ENCODE peak calls at places on chromosomes 3 and 15, in nine cellular contexts. One of them, this sample, is unnamed.

GRCh38 chr3:187748050-187748481 is 2.8 kb upstream of the BCL6 start:
- DNase-seq in A549: peak; percentile 67
- DNase-seq in ovary: peak; percentile 95
- DNase-seq in H54: peak; percentile 58
- DNase-seq in lower leg skin: peak; percentile 98
- DNase-seq in IMR-90: peak; percentile 78
- DNase-seq in uterus: peak; percentile 93
- DNase-seq in thyroid gland: peak; percentile 95
- DNase-seq in transverse colon: peak; percentile 96
- DNase-seq in this sample: peak; percentile 93

GRCh38 chr3:192851821-192852352 is 65.8 kb downstream of the MB21D2 start:
- DNase-seq in A549: peak; percentile 79
- DNase-seq in ovary: peak; percentile 48
- DNase-seq in H54: peak; percentile 75
- DNase-seq in lower leg skin: peak; percentile 91
- DNase-seq in IMR-90: peak; percentile 42
- DNase-seq in uterus: no peak
- DNase-seq in thyroid gland: peak; percentile 85
- DNase-seq in transverse colon: peak; percentile 81
- DNase-seq in this sample: peak; percentile 45

GRCh38 chr3:168995129-168995528 is 668.4 kb downstream of the MECOM start:
- DNase-seq in A549: no peak
- DNase-seq in ovary: no peak
- DNase-seq in H54: no peak
- DNase-seq in lower leg skin: no peak
- DNase-seq in IMR-90: no peak
- DNase-seq in uterus: no peak
- DNase-seq in thyroid gland: no peak
- DNase-seq in transverse colon: no peak
- DNase-seq in this sample: no peak

GRCh38 chr3:12148183-12148940 is 10.3 kb downstream of the TIMP4 start:
- DNase-seq in A549: no peak
- DNase-seq in ovary: no peak
- DNase-seq in H54: no peak
- DNase-seq in lower leg skin: peak; percentile 89
- DNase-seq in IMR-90: no peak
- DNase-seq in uterus: no peak
- DNase-seq in thyroid gland: no peak
- DNase-seq in transverse colon: peak; percentile 21
- DNase-seq in this sample: peak; percentile 22

GRCh38 chr15:43091859-43092258 is 14.0 kb downstream of the UBR1 start:
- DNase-seq in A549: no peak
- DNase-seq in ovary: no peak
- DNase-seq in H54: no peak
- DNase-seq in lower leg skin: no peak
- DNase-seq in IMR-90: no peak
- DNase-seq in uterus: no peak
- DNase-seq in thyroid gland: no peak
- DNase-seq in transverse colon: no peak
- DNase-seq in this sample: no peak

GRCh38 chr15:47184405-47185221 is 532.7 kb upstream of the SEMA6D start:
- DNase-seq in A549: no peak
- DNase-seq in ovary: peak; percentile 33
- DNase-seq in H54: no peak
- DNase-seq in lower leg skin: no peak
- DNase-seq in IMR-90: peak; percentile 14
- DNase-seq in uterus: no peak
- DNase-seq in thyroid gland: peak; percentile 4
- DNase-seq in transverse colon: no peak
- DNase-seq in this sample: peak; percentile 22

GRCh38 chr15:57150066-57150865 is 226.0 kb upstream of the CGNL1 start:
- DNase-seq in A549: no peak
- DNase-seq in ovary: no peak
- DNase-seq in H54: no peak
- DNase-seq in lower leg skin: no peak
- DNase-seq in IMR-90: peak; percentile 69
- DNase-seq in uterus: no peak
- DNase-seq in thyroid gland: no peak
- DNase-seq in transverse colon: no peak
- DNase-seq in this sample: no peak

GRCh38 chr3:128274837-128275236 is 121.6 kb downstream of the EEFSEC start:
- DNase-seq in A549: no peak
- DNase-seq in ovary: no peak
- DNase-seq in H54: peak; percentile 94
- DNase-seq in lower leg skin: no peak
- DNase-seq in IMR-90: peak; percentile 96
- DNase-seq in uterus: no peak
- DNase-seq in thyroid gland: no peak
- DNase-seq in transverse colon: no peak
- DNase-seq in this sample: no peak

GRCh38 chr3:42213417-42213816 is 52.6 kb downstream of the CCK start:
- DNase-seq in A549: no peak
- DNase-seq in ovary: no peak
- DNase-seq in H54: no peak
- DNase-seq in lower leg skin: no peak
- DNase-seq in IMR-90: no peak
- DNase-seq in uterus: no peak
- DNase-seq in thyroid gland: no peak
- DNase-seq in transverse colon: peak; percentile 68
- DNase-seq in this sample: no peak

GRCh38 chr3:99384596-99384995 is 253.8 kb upstream of the COL8A1 start:
- DNase-seq in A549: no peak
- DNase-seq in ovary: no peak
- DNase-seq in H54: no peak
- DNase-seq in lower leg skin: no peak
- DNase-seq in IMR-90: peak; percentile 39
- DNase-seq in uterus: no peak
- DNase-seq in thyroid gland: no peak
- DNase-seq in transverse colon: no peak
- DNase-seq in this sample: no peak

GRCh38 chr3:11238057-11238456 is 34.1 kb upstream of the ATG7 start:
- DNase-seq in A549: no peak
- DNase-seq in ovary: no peak
- DNase-seq in H54: peak; percentile 19
- DNase-seq in lower leg skin: no peak
- DNase-seq in IMR-90: peak; percentile 95
- DNase-seq in uterus: no peak
- DNase-seq in thyroid gland: no peak
- DNase-seq in transverse colon: no peak
- DNase-seq in this sample: no peak

GRCh38 chr3:147189016-147189415 is 217.3 kb downstream of the ZIC4 start:
- DNase-seq in A549: no peak
- DNase-seq in ovary: no peak
- DNase-seq in H54: no peak
- DNase-seq in lower leg skin: no peak
- DNase-seq in IMR-90: peak; percentile 23
- DNase-seq in uterus: no peak
- DNase-seq in thyroid gland: no peak
- DNase-seq in transverse colon: no peak
- DNase-seq in this sample: no peak

GRCh38 chr15:56613826-56614225 is 119.5 kb downstream of the ZNF280D start:
- DNase-seq in A549: no peak
- DNase-seq in ovary: no peak
- DNase-seq in H54: no peak
- DNase-seq in lower leg skin: no peak
- DNase-seq in IMR-90: no peak
- DNase-seq in uterus: no peak
- DNase-seq in thyroid gland: no peak
- DNase-seq in transverse colon: no peak
- DNase-seq in this sample: no peak

GRCh38 chr3:36911990-36912804 is 32.7 kb downstream of the TRANK1 start:
- DNase-seq in A549: peak; percentile 33
- DNase-seq in ovary: no peak
- DNase-seq in H54: peak; percentile 46
- DNase-seq in lower leg skin: peak; percentile 46
- DNase-seq in IMR-90: peak; percentile 94
- DNase-seq in uterus: no peak
- DNase-seq in thyroid gland: no peak
- DNase-seq in transverse colon: no peak
- DNase-seq in this sample: no peak

GRCh38 chr3:36193448-36193847 is 186.9 kb upstream of the STAC start:
- DNase-seq in A549: no peak
- DNase-seq in ovary: no peak
- DNase-seq in H54: no peak
- DNase-seq in lower leg skin: no peak
- DNase-seq in IMR-90: no peak
- DNase-seq in uterus: no peak
- DNase-seq in thyroid gland: no peak
- DNase-seq in transverse colon: no peak
- DNase-seq in this sample: no peak

GRCh38 chr15:54620916-54621315 is 575.8 kb downstream of the RSL24D1 start:
- DNase-seq in A549: no peak
- DNase-seq in ovary: no peak
- DNase-seq in H54: no peak
- DNase-seq in lower leg skin: no peak
- DNase-seq in IMR-90: no peak
- DNase-seq in uterus: no peak
- DNase-seq in thyroid gland: no peak
- DNase-seq in transverse colon: no peak
- DNase-seq in this sample: no peak

GRCh38 chr3:111277226-111277625 is 205.6 kb downstream of the NECTIN3 start:
- DNase-seq in A549: peak; percentile 5
- DNase-seq in ovary: no peak
- DNase-seq in H54: no peak
- DNase-seq in lower leg skin: no peak
- DNase-seq in IMR-90: peak; percentile 74
- DNase-seq in uterus: no peak
- DNase-seq in thyroid gland: no peak
- DNase-seq in transverse colon: no peak
- DNase-seq in this sample: no peak

GRCh38 chr3:154759966-154760365 is 320.2 kb upstream of the MME start:
- DNase-seq in A549: no peak
- DNase-seq in ovary: no peak
- DNase-seq in H54: no peak
- DNase-seq in lower leg skin: no peak
- DNase-seq in IMR-90: no peak
- DNase-seq in uterus: no peak
- DNase-seq in thyroid gland: no peak
- DNase-seq in transverse colon: no peak
- DNase-seq in this sample: no peak

GRCh38 chr3:100700708-100701107 is 8.6 kb upstream of the TFG start:
- DNase-seq in A549: no peak
- DNase-seq in ovary: no peak
- DNase-seq in H54: no peak
- DNase-seq in lower leg skin: no peak
- DNase-seq in IMR-90: no peak
- DNase-seq in uterus: no peak
- DNase-seq in thyroid gland: no peak
- DNase-seq in transverse colon: no peak
- DNase-seq in this sample: no peak
- TF ChIP-seq POLR2A in A549: no peak
- TF ChIP-seq POLR2A in ovary: no peak
- TF ChIP-seq POLR2A in H54: no peak
- TF ChIP-seq POLR2A in lower leg skin: no peak
- TF ChIP-seq POLR2A in IMR-90: no peak
- TF ChIP-seq POLR2A in uterus: no peak
- TF ChIP-seq POLR2A in thyroid gland: no peak
- TF ChIP-seq POLR2A in transverse colon: no peak
- TF ChIP-seq POLR2A in this sample: no peak

GRCh38 chr15:68192804-68193521 is 12.2 kb downstream of the CALML4 start:
- DNase-seq in A549: no peak
- DNase-seq in ovary: no peak
- DNase-seq in H54: no peak
- DNase-seq in lower leg skin: no peak
- DNase-seq in IMR-90: no peak
- DNase-seq in uterus: no peak
- DNase-seq in thyroid gland: no peak
- DNase-seq in transverse colon: no peak
- DNase-seq in this sample: no peak

GRCh38 chr15:68190048-68190447 is 15.1 kb downstream of the CALML4 start:
- DNase-seq in A549: no peak
- DNase-seq in ovary: no peak
- DNase-seq in H54: no peak
- DNase-seq in lower leg skin: no peak
- DNase-seq in IMR-90: no peak
- DNase-seq in uterus: no peak
- DNase-seq in thyroid gland: no peak
- DNase-seq in transverse colon: no peak
- DNase-seq in this sample: no peak

GRCh38 chr15:68195336-68196112 is 9.6 kb downstream of the CALML4 start:
- DNase-seq in A549: no peak
- DNase-seq in ovary: no peak
- DNase-seq in H54: no peak
- DNase-seq in lower leg skin: no peak
- DNase-seq in IMR-90: no peak
- DNase-seq in uterus: no peak
- DNase-seq in thyroid gland: no peak
- DNase-seq in transverse colon: no peak
- DNase-seq in this sample: no peak

GRCh38 chr15:68191555-68191954 is 13.6 kb downstream of the CALML4 start:
- DNase-seq in A549: no peak
- DNase-seq in ovary: no peak
- DNase-seq in H54: no peak
- DNase-seq in lower leg skin: no peak
- DNase-seq in IMR-90: no peak
- DNase-seq in uterus: no peak
- DNase-seq in thyroid gland: no peak
- DNase-seq in transverse colon: no peak
- DNase-seq in this sample: no peak

GRCh38 chr15:68192117-68192516 is 13.0 kb downstream of the CALML4 start:
- DNase-seq in A549: no peak
- DNase-seq in ovary: no peak
- DNase-seq in H54: no peak
- DNase-seq in lower leg skin: no peak
- DNase-seq in IMR-90: no peak
- DNase-seq in uterus: no peak
- DNase-seq in thyroid gland: no peak
- DNase-seq in transverse colon: no peak
- DNase-seq in this sample: no peak
- TF ChIP-seq POLR2A in A549: no peak
- TF ChIP-seq POLR2A in ovary: no peak
- TF ChIP-seq POLR2A in H54: no peak
- TF ChIP-seq POLR2A in lower leg skin: no peak
- TF ChIP-seq POLR2A in IMR-90: no peak
- TF ChIP-seq POLR2A in uterus: no peak
- TF ChIP-seq POLR2A in thyroid gland: no peak
- TF ChIP-seq POLR2A in transverse colon: no peak
- TF ChIP-seq POLR2A in this sample: no peak

GRCh38 chr3:51391075-51391565 is at the start of gene RBM15B:
- DNase-seq in A549: peak; percentile 95
- DNase-seq in ovary: peak; percentile 98
- DNase-seq in H54: peak; percentile 98
- DNase-seq in lower leg skin: peak; percentile 99
- DNase-seq in IMR-90: peak; percentile 96
- DNase-seq in uterus: peak; percentile 96
- DNase-seq in thyroid gland: peak; percentile 98
- DNase-seq in transverse colon: peak; percentile 98
- DNase-seq in this sample: peak; percentile 98
- TF ChIP-seq POLR2A in A549: peak; percentile 61
- TF ChIP-seq POLR2A in ovary: peak; percentile 50
- TF ChIP-seq POLR2A in H54: peak; percentile 68
- TF ChIP-seq POLR2A in lower leg skin: no peak
- TF ChIP-seq POLR2A in IMR-90: peak; percentile 96
- TF ChIP-seq POLR2A in uterus: peak; percentile 32
- TF ChIP-seq POLR2A in thyroid gland: no peak
- TF ChIP-seq POLR2A in transverse colon: peak; percentile 18
- TF ChIP-seq POLR2A in this sample: no peak

GRCh38 chr15:90248760-90249122 is 615 bp upstream of the TTLL13 start:
- DNase-seq in A549: no peak
- DNase-seq in ovary: no peak
- DNase-seq in H54: no peak
- DNase-seq in lower leg skin: no peak
- DNase-seq in IMR-90: no peak
- DNase-seq in uterus: no peak
- DNase-seq in thyroid gland: peak; percentile 12
- DNase-seq in transverse colon: no peak
- DNase-seq in this sample: no peak

GRCh38 chr15:90249123-90249863 is at the start of gene TTLL13:
- DNase-seq in A549: peak; percentile 92
- DNase-seq in ovary: peak; percentile 100
- DNase-seq in H54: peak; percentile 54
- DNase-seq in lower leg skin: peak; percentile 98
- DNase-seq in IMR-90: peak; percentile 72
- DNase-seq in uterus: peak; percentile 96
- DNase-seq in thyroid gland: peak; percentile 98
- DNase-seq in transverse colon: peak; percentile 97
- DNase-seq in this sample: peak; percentile 90
- TF ChIP-seq POLR2A in A549: peak; percentile 93
- TF ChIP-seq POLR2A in ovary: peak; percentile 38
- TF ChIP-seq POLR2A in H54: peak; percentile 75
- TF ChIP-seq POLR2A in lower leg skin: no peak
- TF ChIP-seq POLR2A in IMR-90: no peak
- TF ChIP-seq POLR2A in uterus: no peak
- TF ChIP-seq POLR2A in thyroid gland: no peak
- TF ChIP-seq POLR2A in transverse colon: peak; percentile 29
- TF ChIP-seq POLR2A in this sample: no peak